ENCODE peak calls at places on chromosomes 7 and 10, in four cellular contexts. I, V, O and B are unnamed samples.

GRCh38 chr10:77049896-77050295 is 587.7 kb downstream of the KCNMA1 start:
- DNase-seq in I (no peak), V (no peak), O (no peak), B (no peak)

GRCh38 chr7:85628187-85628586 is 441.3 kb upstream of the SEMA3D start:
- DNase-seq in I (no peak), V (no peak), O (peak), B (no peak)

GRCh38 chr7:37018954-37019353 is 294.7 kb upstream of the AOAH start:
- DNase-seq in I (no peak), V (no peak), O (no peak), B (peak)

GRCh38 chr10:114285961-114286441 is 46.9 kb downstream of the VWA2 start:
- DNase-seq in I (no peak), V (no peak), O (no peak), B (no peak)

GRCh38 chr10:79445217-79445707 is at the start of gene ZCCHC24:
- DNase-seq in I (no peak), V (peak), O (no peak), B (no peak)

GRCh38 chr10:13894412-13895093 is 307.8 kb downstream of the PRPF18 start:
- DNase-seq in I (no peak), V (no peak), O (no peak), B (no peak)

GRCh38 chr7:12951397-12951801 is 264.0 kb downstream of the ARL4A start:
- DNase-seq in I (no peak), V (peak), O (no peak), B (no peak)

GRCh38 chr10:86286591-86287421 is 79.8 kb downstream of the GRID1 start:
- DNase-seq in I (no peak), V (no peak), O (peak), B (no peak)

GRCh38 chr10:15121707-15122106 is 24.6 kb downstream of the RPP38 start:
- DNase-seq in I (no peak), V (no peak), O (no peak), B (no peak)

GRCh38 chr7:84811427-84811826 is 375.4 kb downstream of the SEMA3D start:
- DNase-seq in I (no peak), V (no peak), O (no peak), B (no peak)

GRCh38 chr7:134589491-134589941 is 40.6 kb downstream of the AKR1B15 start:
- DNase-seq in I (no peak), V (no peak), O (no peak), B (no peak)

GRCh38 chr10:26156019-26156418 is 60.6 kb upstream of the GAD2 start:
- DNase-seq in I (no peak), V (no peak), O (no peak), B (no peak)

GRCh38 chr7:155568961-155569360 is 22.6 kb upstream of the CNPY1 start:
- DNase-seq in I (no peak), V (no peak), O (no peak), B (no peak)

GRCh38 chr10:129410688-129411087 is 56.4 kb upstream of the MGMT start:
- DNase-seq in I (no peak), V (no peak), O (no peak), B (no peak)

GRCh38 chr10:14555806-14556205 is 218.9 kb downstream of the FAM107B start:
- DNase-seq in I (no peak), V (no peak), O (no peak), B (no peak)

GRCh38 chr10:24444337-24444736 is 235.4 kb downstream of the KIAA1217 start:
- DNase-seq in I (no peak), V (no peak), O (no peak), B (no peak)
- TF ChIP-seq YY1 in I (no peak), V (no peak), O (no peak), B (no peak)

DNA sequence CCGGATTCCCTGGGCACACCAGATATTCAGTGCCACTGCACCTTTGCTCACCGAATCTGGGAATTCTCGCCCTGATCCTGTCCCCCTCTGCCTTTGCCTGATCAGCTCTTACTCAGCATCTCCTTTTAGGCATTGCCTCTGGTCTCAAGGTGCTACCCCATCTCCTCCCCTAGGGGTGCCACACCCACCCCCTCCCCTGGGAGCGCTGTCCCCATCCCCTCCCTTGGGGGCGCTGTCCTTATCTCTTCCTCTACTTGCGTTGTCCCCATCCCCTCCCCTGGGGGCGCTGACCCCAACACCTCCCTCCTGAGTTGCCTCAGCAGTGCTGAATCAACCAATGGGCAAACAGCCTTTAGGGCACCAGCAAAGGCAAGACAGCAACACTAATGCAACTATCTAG is 686.9 kb upstream of the FOXK1 start:
- DNase-seq in I (peak), V (peak), O (peak), B (no peak)
- TF ChIP-seq NFIC in I (no peak), V (no peak), O (no peak), B (no peak)

DNA sequence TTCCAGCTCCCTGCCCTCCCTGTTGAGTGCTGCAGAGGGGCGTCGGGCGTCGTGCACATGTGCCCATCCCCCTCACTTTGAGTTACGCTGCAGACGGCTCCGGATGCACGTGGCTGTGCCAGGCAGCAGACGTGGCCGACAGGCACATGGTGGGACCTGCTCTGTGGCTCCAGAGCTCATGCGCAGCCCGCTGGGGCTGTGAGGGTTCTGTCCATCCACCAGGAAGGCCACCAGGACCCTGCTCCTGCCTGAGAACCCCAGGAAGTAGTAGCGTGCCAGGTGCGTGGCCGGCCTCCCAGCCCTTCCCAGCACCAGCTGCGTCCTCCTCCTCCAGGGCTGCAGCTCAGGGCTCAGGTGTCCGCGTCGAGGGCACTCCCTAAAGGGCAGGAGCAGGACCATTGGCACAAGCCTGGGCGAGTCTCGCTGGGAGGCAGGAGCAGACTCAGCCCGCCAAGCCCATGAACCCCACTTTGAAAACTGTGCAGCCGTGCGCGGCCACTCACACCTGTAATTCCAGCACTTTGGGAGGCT is 25.0 kb downstream of the ELFN1 start:
- DNase-seq in I (no peak), V (no peak), O (peak), B (no peak)
- TF ChIP-seq YY1 in I (no peak), V (no peak), O (no peak), B (no peak)

GRCh38 chr10:132542819-132543218 is 5.2 kb downstream of the INPP5A start:
- DNase-seq in I (no peak), V (no peak), O (no peak), B (no peak)

GRCh38 chr10:132541601-132542011 is 4.0 kb downstream of the INPP5A start:
- DNase-seq in I (no peak), V (no peak), O (no peak), B (no peak)

GRCh38 chr10:132541129-132541528 is 3.5 kb downstream of the INPP5A start:
- DNase-seq in I (no peak), V (no peak), O (no peak), B (no peak)

GRCh38 chr10:132540456-132540855 is 2.9 kb downstream of the INPP5A start:
- DNase-seq in I (no peak), V (no peak), O (no peak), B (no peak)

GRCh38 chr10:132542086-132542775 is 4.6 kb downstream of the INPP5A start:
- DNase-seq in I (no peak), V (no peak), O (peak), B (no peak)
- TF ChIP-seq NFIC in I (no peak), V (no peak), O (no peak), B (no peak)